ENCODE peak calls at places on chromosomes 11 and 22, in four cellular contexts. A, Z, U and L are unnamed samples.

GRCh38 chr22:30362632-30363281 is 6.0 kb downstream of the CCDC157 start:
- DNase-seq in A (no peak), Z (no peak), U (no peak), L (no peak)

GRCh38 chr11:60164550-60165075 is 18.3 kb downstream of the MS4A6A start:
- DNase-seq in A (no peak), Z (no peak), U (no peak), L (no peak)

GRCh38 chr11:19864141-19865120 is 151.8 kb downstream of the NAV2 start:
- DNase-seq in A (no peak), Z (no peak), U (peak; percentile 66), L (no peak)

GRCh38 chr22:42764895-42765363 is 44.3 kb upstream of the A4GALT start:
- DNase-seq in A (no peak), Z (no peak), U (no peak), L (no peak)

GRCh38 chr11:122808494-122808893 is 29.8 kb upstream of the CRTAM start:
- DNase-seq in A (peak; percentile 18), Z (peak; percentile 20), U (no peak), L (no peak)

GRCh38 chr11:68812526-68812925 is 29.2 kb downstream of the CPT1A start:
- DNase-seq in A (no peak), Z (no peak), U (no peak), L (no peak)

GRCh38 chr11:73322111-73322985 is 14.3 kb downstream of the ARHGEF17 start:
- DNase-seq in A (peak; percentile 88), Z (no peak), U (no peak), L (no peak)

GRCh38 chr11:57156928-57157327 is 24.8 kb upstream of the LRRC55 start:
- DNase-seq in A (no peak), Z (no peak), U (no peak), L (no peak)

GRCh38 chr11:36015806-36016205 is 71.9 kb downstream of the LDLRAD3 start:
- DNase-seq in A (no peak), Z (no peak), U (no peak), L (no peak)

GRCh38 chr11:57536947-57537654 is at the start of gene SMTNL1:
- DNase-seq in A (no peak), Z (no peak), U (peak; percentile 32), L (no peak)

GRCh38 chr11:2290351-2290841 is 11.3 kb downstream of the C11orf21 start:
- DNase-seq in A (no peak), Z (no peak), U (no peak), L (no peak)

GRCh38 chr11:832529-833113 is at the start of gene CD151:
- DNase-seq in A (no peak), Z (peak; percentile 87), U (peak; percentile 28), L (peak; percentile 38)

GRCh38 chr11:87430821-87431220 is 393.1 kb downstream of the TMEM135 start:
- DNase-seq in A (no peak), Z (no peak), U (no peak), L (no peak)

GRCh38 chr22:36606114-36606513 is 77.1 kb upstream of the EIF3D start:
- DNase-seq in A (no peak), Z (no peak), U (no peak), L (no peak)

GRCh38 chr11:73085189-73085875 is 56.8 kb downstream of the FCHSD2 start:
- DNase-seq in A (no peak), Z (no peak), U (no peak), L (no peak)

GRCh38 chr11:9691865-9692264 is 28.0 kb downstream of the SWAP70 start:
- DNase-seq in A (no peak), Z (no peak), U (no peak), L (no peak)

GRCh38 chr11:68099474-68100405 is 21.4 kb downstream of the CHKA start:
- DNase-seq in A (no peak), Z (no peak), U (no peak), L (peak; percentile 20)

GRCh38 chr11:36376315-36376887 is 80.3 kb downstream of the PRR5L start:
- DNase-seq in A (no peak), Z (no peak), U (no peak), L (no peak)

GRCh38 chr11:28632338-28632737 is 524.1 kb downstream of the METTL15 start:
- DNase-seq in A (no peak), Z (no peak), U (no peak), L (no peak)

GRCh38 chr22:45547016-45547345 is 44.3 kb downstream of the FBLN1 start:
- DNase-seq in A (no peak), Z (no peak), U (no peak), L (no peak)

GRCh38 chr22:37560682-37561208 is 465 bp downstream of the CDC42EP1 start:
- DNase-seq in A (no peak), Z (no peak), U (no peak), L (peak; percentile 46)

GRCh38 chr11:118921929-118922744 is 3.6 kb downstream of the BCL9L start:
- DNase-seq in A (no peak), Z (no peak), U (no peak), L (no peak)

GRCh38 chr11:66546368-66546965 is at the start of gene ACTN3:
- DNase-seq in A (no peak), Z (no peak), U (no peak), L (no peak)

GRCh38 chr11:120304526-120304925 is 20.6 kb upstream of the TLCD5 start:
- DNase-seq in A (no peak), Z (no peak), U (no peak), L (no peak)

GRCh38 chr11:122343247-122343646 is 227.2 kb upstream of the BLID start:
- DNase-seq in A (no peak), Z (no peak), U (no peak), L (no peak)

GRCh38 chr22:31343235-31344191 is 2.6 kb downstream of the PATZ1 start:
- DNase-seq in A (no peak), Z (peak; percentile 18), U (peak; percentile 59), L (peak; percentile 81)

GRCh38 chr11:117618956-117619355 is 178.1 kb downstream of the DSCAML1 start:
- DNase-seq in A (no peak), Z (no peak), U (peak; percentile 90), L (no peak)

GRCh38 chr11:66007201-66007634 is 4.6 kb upstream of the CST6 start:
- DNase-seq in A (no peak), Z (no peak), U (no peak), L (no peak)

GRCh38 chr11:4636962-4637661 is at the start of gene OR51D1:
- DNase-seq in A (peak; percentile 59), Z (peak; percentile 59), U (peak; percentile 68), L (peak; percentile 67)

GRCh38 chr11:113114452-113115027 is 153.3 kb downstream of the NCAM1 start:
- DNase-seq in A (no peak), Z (no peak), U (peak; percentile 31), L (peak; percentile 35)

GRCh38 chr11:45371251-45371749 is 85.2 kb upstream of the SYT13 start:
- DNase-seq in A (peak; percentile 67), Z (peak; percentile 48), U (peak; percentile 72), L (peak; percentile 86)

GRCh38 chr11:92735039-92735438 is 234.4 kb upstream of the MTNR1B start:
- DNase-seq in A (no peak), Z (no peak), U (no peak), L (no peak)

GRCh38 chr11:86696004-86696403 is 23.6 kb upstream of the ME3 start:
- DNase-seq in A (no peak), Z (no peak), U (no peak), L (no peak)

GRCh38 chr22:39629851-39630250 is 59.3 kb downstream of the CACNA1I start:
- DNase-seq in A (no peak), Z (no peak), U (no peak), L (no peak)

GRCh38 chr11:67700141-67700540 is 25.7 kb upstream of the ALDH3B2 start:
- DNase-seq in A (no peak), Z (no peak), U (no peak), L (no peak)

GRCh38 chr11:33021937-33022336 is 6.3 kb downstream of the DEPDC7 start:
- DNase-seq in A (no peak), Z (no peak), U (peak; percentile 24), L (no peak)